ENCODE peak calls at places on chromosome 12, in six cellular contexts. One of them, this sample, is unnamed.

GRCh38 chr12:5480953-5481300 is 49.0 kb downstream of the NTF3 start:
- DNase-seq in A549: no peak
- DNase-seq in CD4-positive, alpha-beta T cell: no peak
- DNase-seq in NCI-H345: peak
- DNase-seq in left ventricle myocardium inferior: no peak
- DNase-seq in BE2C: no peak
- DNase-seq in this sample: no peak

GRCh38 chr12:1618489-1618888 is 10.5 kb upstream of the WNT5B start:
- DNase-seq in NCI-H345: no peak
- DNase-seq in BE2C: no peak
- DNase-seq in A549: no peak
- DNase-seq in CD4-positive, alpha-beta T cell: no peak
- DNase-seq in left ventricle myocardium inferior: no peak
- DNase-seq in this sample: no peak

GRCh38 chr12:24742378-24742777 is 206.5 kb downstream of the BCAT1 start:
- DNase-seq in CD4-positive, alpha-beta T cell: no peak
- DNase-seq in NCI-H345: no peak
- DNase-seq in A549: no peak
- DNase-seq in BE2C: no peak
- DNase-seq in left ventricle myocardium inferior: peak
- DNase-seq in this sample: no peak

GRCh38 chr12:130965668-130966067 is 12.0 kb downstream of the ADGRD1 start:
- DNase-seq in CD4-positive, alpha-beta T cell: no peak
- DNase-seq in BE2C: no peak
- DNase-seq in NCI-H345: no peak
- DNase-seq in A549: no peak
- DNase-seq in left ventricle myocardium inferior: no peak
- DNase-seq in this sample: no peak

GRCh38 chr12:11707535-11707934 is 58.1 kb downstream of the ETV6 start:
- DNase-seq in NCI-H345: peak
- DNase-seq in A549: no peak
- DNase-seq in CD4-positive, alpha-beta T cell: no peak
- DNase-seq in BE2C: peak
- DNase-seq in left ventricle myocardium inferior: peak
- DNase-seq in this sample: peak

GRCh38 chr12:52423661-52424503 is 10.3 kb downstream of the KRT75 start:
- DNase-seq in A549: no peak
- DNase-seq in CD4-positive, alpha-beta T cell: no peak
- DNase-seq in BE2C: no peak
- DNase-seq in left ventricle myocardium inferior: no peak
- DNase-seq in NCI-H345: peak
- DNase-seq in this sample: no peak

GRCh38 chr12:58711968-58712367 is 208.3 kb downstream of the LRIG3 start:
- DNase-seq in BE2C: no peak
- DNase-seq in A549: no peak
- DNase-seq in CD4-positive, alpha-beta T cell: no peak
- DNase-seq in NCI-H345: no peak
- DNase-seq in left ventricle myocardium inferior: no peak
- DNase-seq in this sample: no peak

GRCh38 chr12:122902854-122903703 is 7.2 kb upstream of the VPS37B start:
- DNase-seq in BE2C: no peak
- DNase-seq in CD4-positive, alpha-beta T cell: no peak
- DNase-seq in left ventricle myocardium inferior: no peak
- DNase-seq in NCI-H345: no peak
- DNase-seq in A549: no peak
- DNase-seq in this sample: no peak

GRCh38 chr12:15851919-15852318 is 30.3 kb upstream of the STRAP start:
- DNase-seq in left ventricle myocardium inferior: no peak
- DNase-seq in CD4-positive, alpha-beta T cell: no peak
- DNase-seq in A549: no peak
- DNase-seq in BE2C: no peak
- DNase-seq in NCI-H345: no peak
- DNase-seq in this sample: no peak

GRCh38 chr12:108730337-108731104 is 797 bp downstream of the CORO1C start:
- DNase-seq in left ventricle myocardium inferior: peak
- DNase-seq in CD4-positive, alpha-beta T cell: peak
- DNase-seq in NCI-H345: peak
- DNase-seq in A549: peak
- DNase-seq in BE2C: peak
- DNase-seq in this sample: peak

GRCh38 chr12:132477009-132477702 is 12.8 kb upstream of the FBRSL1 start:
- DNase-seq in left ventricle myocardium inferior: no peak
- DNase-seq in A549: no peak
- DNase-seq in BE2C: no peak
- DNase-seq in CD4-positive, alpha-beta T cell: no peak
- DNase-seq in NCI-H345: no peak
- DNase-seq in this sample: no peak

GRCh38 chr12:132227782-132228417 is 83.6 kb downstream of the NOC4L start:
- DNase-seq in left ventricle myocardium inferior: no peak
- DNase-seq in NCI-H345: no peak
- DNase-seq in CD4-positive, alpha-beta T cell: no peak
- DNase-seq in A549: no peak
- DNase-seq in BE2C: no peak
- DNase-seq in this sample: peak

GRCh38 chr12:42759622-42760273 is 170.2 kb upstream of the PRICKLE1 start:
- DNase-seq in CD4-positive, alpha-beta T cell: no peak
- DNase-seq in A549: no peak
- DNase-seq in left ventricle myocardium inferior: peak
- DNase-seq in BE2C: no peak
- DNase-seq in NCI-H345: no peak
- DNase-seq in this sample: no peak

GRCh38 chr12:65779091-65779642 is 45.1 kb upstream of the HMGA2 start:
- DNase-seq in NCI-H345: no peak
- DNase-seq in CD4-positive, alpha-beta T cell: no peak
- DNase-seq in left ventricle myocardium inferior: no peak
- DNase-seq in A549: peak
- DNase-seq in BE2C: no peak
- DNase-seq in this sample: no peak

GRCh38 chr12:101407054-101407437 is 526 bp downstream of the ARL1 start:
- DNase-seq in BE2C: no peak
- DNase-seq in CD4-positive, alpha-beta T cell: peak
- DNase-seq in A549: no peak
- DNase-seq in NCI-H345: peak
- DNase-seq in left ventricle myocardium inferior: no peak
- DNase-seq in this sample: no peak

GRCh38 chr12:13044859-13045384 is 741 bp downstream of the FAM234B start:
- DNase-seq in A549: peak
- DNase-seq in CD4-positive, alpha-beta T cell: no peak
- DNase-seq in BE2C: no peak
- DNase-seq in NCI-H345: no peak
- DNase-seq in left ventricle myocardium inferior: no peak
- DNase-seq in this sample: no peak

GRCh38 chr12:122304924-122305323 is 38.6 kb upstream of the VPS33A start:
- DNase-seq in left ventricle myocardium inferior: no peak
- DNase-seq in A549: no peak
- DNase-seq in BE2C: no peak
- DNase-seq in NCI-H345: no peak
- DNase-seq in CD4-positive, alpha-beta T cell: no peak
- DNase-seq in this sample: no peak

GRCh38 chr12:90261283-90261682 is 552.6 kb upstream of the ATP2B1 start:
- DNase-seq in A549: no peak
- DNase-seq in left ventricle myocardium inferior: no peak
- DNase-seq in NCI-H345: no peak
- DNase-seq in BE2C: no peak
- DNase-seq in CD4-positive, alpha-beta T cell: no peak
- DNase-seq in this sample: no peak

GRCh38 chr12:103421402-103421801 is 74.4 kb downstream of the C12orf42 start:
- DNase-seq in left ventricle myocardium inferior: no peak
- DNase-seq in A549: no peak
- DNase-seq in BE2C: no peak
- DNase-seq in CD4-positive, alpha-beta T cell: no peak
- DNase-seq in NCI-H345: no peak
- DNase-seq in this sample: no peak

GRCh38 chr12:122981036-122981471 is 573 bp downstream of the ARL6IP4 start:
- DNase-seq in CD4-positive, alpha-beta T cell: no peak
- DNase-seq in left ventricle myocardium inferior: no peak
- DNase-seq in NCI-H345: no peak
- DNase-seq in BE2C: no peak
- DNase-seq in A549: no peak
- DNase-seq in this sample: no peak

GRCh38 chr12:105907982-105908381 is 230.8 kb downstream of the NUAK1 start:
- DNase-seq in A549: no peak
- DNase-seq in NCI-H345: no peak
- DNase-seq in left ventricle myocardium inferior: no peak
- DNase-seq in CD4-positive, alpha-beta T cell: no peak
- DNase-seq in BE2C: no peak
- DNase-seq in this sample: no peak

GRCh38 chr12:3256103-3256551 is 178.9 kb downstream of the TSPAN9 start:
- DNase-seq in left ventricle myocardium inferior: peak
- DNase-seq in NCI-H345: no peak
- DNase-seq in BE2C: no peak
- DNase-seq in CD4-positive, alpha-beta T cell: no peak
- DNase-seq in A549: no peak
- DNase-seq in this sample: no peak

GRCh38 chr12:124480469-124481256 is 86.7 kb downstream of the NCOR2 start:
- DNase-seq in CD4-positive, alpha-beta T cell: no peak
- DNase-seq in NCI-H345: no peak
- DNase-seq in left ventricle myocardium inferior: peak
- DNase-seq in BE2C: peak
- DNase-seq in A549: peak
- DNase-seq in this sample: peak

GRCh38 chr12:121806556-121807308 is 2.9 kb downstream of the SETD1B start:
- DNase-seq in CD4-positive, alpha-beta T cell: no peak
- DNase-seq in NCI-H345: peak
- DNase-seq in A549: peak
- DNase-seq in BE2C: peak
- DNase-seq in left ventricle myocardium inferior: no peak
- DNase-seq in this sample: peak

GRCh38 chr12:125263385-125263784 is 198.2 kb downstream of the AACS start:
- DNase-seq in A549: no peak
- DNase-seq in left ventricle myocardium inferior: no peak
- DNase-seq in NCI-H345: no peak
- DNase-seq in BE2C: no peak
- DNase-seq in CD4-positive, alpha-beta T cell: no peak
- DNase-seq in this sample: no peak

GRCh38 chr12:81976661-81977060 is 217.5 kb upstream of the PPFIA2 start:
- DNase-seq in left ventricle myocardium inferior: no peak
- DNase-seq in BE2C: no peak
- DNase-seq in CD4-positive, alpha-beta T cell: no peak
- DNase-seq in NCI-H345: no peak
- DNase-seq in A549: no peak
- DNase-seq in this sample: no peak

GRCh38 chr12:116434155-116435065 is 124.8 kb upstream of the MAP1LC3B2 start:
- DNase-seq in A549: peak
- DNase-seq in left ventricle myocardium inferior: peak
- DNase-seq in BE2C: peak
- DNase-seq in CD4-positive, alpha-beta T cell: no peak
- DNase-seq in NCI-H345: no peak
- DNase-seq in this sample: peak

GRCh38 chr12:86666311-86666710 is 410.1 kb upstream of the MGAT4C start:
- DNase-seq in NCI-H345: no peak
- DNase-seq in CD4-positive, alpha-beta T cell: no peak
- DNase-seq in A549: no peak
- DNase-seq in left ventricle myocardium inferior: no peak
- DNase-seq in BE2C: no peak
- DNase-seq in this sample: no peak

GRCh38 chr12:127083028-127083949 is 1183.7 kb upstream of the TMEM132C start:
- DNase-seq in NCI-H345: peak
- DNase-seq in A549: peak
- DNase-seq in CD4-positive, alpha-beta T cell: no peak
- DNase-seq in left ventricle myocardium inferior: no peak
- DNase-seq in BE2C: no peak
- DNase-seq in this sample: no peak

GRCh38 chr12:7642876-7643309 is 22.8 kb downstream of the APOBEC1 start:
- DNase-seq in BE2C: no peak
- DNase-seq in left ventricle myocardium inferior: no peak
- DNase-seq in A549: peak
- DNase-seq in CD4-positive, alpha-beta T cell: no peak
- DNase-seq in NCI-H345: no peak
- DNase-seq in this sample: no peak

GRCh38 chr12:84043355-84043754 is 869.2 kb downstream of the SLC6A15 start:
- DNase-seq in BE2C: no peak
- DNase-seq in left ventricle myocardium inferior: no peak
- DNase-seq in CD4-positive, alpha-beta T cell: no peak
- DNase-seq in A549: peak
- DNase-seq in NCI-H345: no peak
- DNase-seq in this sample: peak

GRCh38 chr12:55188974-55189556 is 31.8 kb upstream of the OR10A7 start:
- DNase-seq in BE2C: peak
- DNase-seq in A549: peak
- DNase-seq in CD4-positive, alpha-beta T cell: no peak
- DNase-seq in NCI-H345: peak
- DNase-seq in left ventricle myocardium inferior: no peak
- DNase-seq in this sample: no peak

GRCh38 chr12:58069268-58069967 is 128.1 kb downstream of the ATP23 start:
- DNase-seq in CD4-positive, alpha-beta T cell: no peak
- DNase-seq in NCI-H345: no peak
- DNase-seq in left ventricle myocardium inferior: no peak
- DNase-seq in BE2C: no peak
- DNase-seq in A549: no peak
- DNase-seq in this sample: no peak

GRCh38 chr12:54021432-54022013 is 6.7 kb upstream of the HOXC6 start:
- DNase-seq in A549: peak
- DNase-seq in CD4-positive, alpha-beta T cell: no peak
- DNase-seq in BE2C: peak
- DNase-seq in NCI-H345: no peak
- DNase-seq in left ventricle myocardium inferior: no peak
- DNase-seq in this sample: no peak

GRCh38 chr12:62928632-62929031 is 6.3 kb downstream of the PPM1H start:
- DNase-seq in CD4-positive, alpha-beta T cell: no peak
- DNase-seq in BE2C: no peak
- DNase-seq in NCI-H345: no peak
- DNase-seq in A549: no peak
- DNase-seq in left ventricle myocardium inferior: no peak
- DNase-seq in this sample: no peak

GRCh38 chr12:91007531-91008290 is 2.9 kb upstream of the EPYC start:
- DNase-seq in left ventricle myocardium inferior: no peak
- DNase-seq in NCI-H345: no peak
- DNase-seq in A549: no peak
- DNase-seq in CD4-positive, alpha-beta T cell: no peak
- DNase-seq in BE2C: no peak
- DNase-seq in this sample: no peak

GRCh38 chr12:67921286-67921685 is 68.0 kb upstream of the IFNG-AS1 start:
- DNase-seq in CD4-positive, alpha-beta T cell: no peak
- DNase-seq in left ventricle myocardium inferior: no peak
- DNase-seq in NCI-H345: no peak
- DNase-seq in A549: no peak
- DNase-seq in BE2C: no peak
- DNase-seq in this sample: no peak

GRCh38 chr12:85587158-85587557 is 249.1 kb downstream of the RASSF9 start:
- DNase-seq in NCI-H345: no peak
- DNase-seq in BE2C: no peak
- DNase-seq in left ventricle myocardium inferior: no peak
- DNase-seq in A549: no peak
- DNase-seq in CD4-positive, alpha-beta T cell: no peak
- DNase-seq in this sample: no peak

GRCh38 chr12:54460317-54460935 is 13.0 kb downstream of the GTSF1 start:
- DNase-seq in NCI-H345: no peak
- DNase-seq in A549: no peak
- DNase-seq in BE2C: no peak
- DNase-seq in CD4-positive, alpha-beta T cell: no peak
- DNase-seq in left ventricle myocardium inferior: no peak
- DNase-seq in this sample: no peak